ENCODE peak calls at places on chromosomes 7 and 10, in seven cellular contexts. E is H9, Q is IMR-90, K is H1, T is neuronal stem cell, U is mesenchymal stem cell, H is trophoblast cell. N is an unnamed sample.

GRCh38 chr10:63262674-63263073 is 129.5 kb downstream of the NRBF2 start:
- DNase-seq in E (no peak), K (no peak), H (no peak), Q (no peak), T (no peak), U (no peak), N (no peak)

GRCh38 chr10:82313401-82313800 is 438.4 kb downstream of the NRG3 start:
- DNase-seq in E (no peak), H (no peak), Q (no peak), T (no peak), K (no peak), U (no peak), N (no peak)

GRCh38 chr10:122254831-122255230 is 16.3 kb upstream of the BTBD16 start:
- DNase-seq in Q (no peak), E (no peak), U (no peak), H (no peak), K (no peak), T (no peak), N (no peak)

GRCh38 chr7:5420108-5420840 is 3.4 kb downstream of the TNRC18 start:
- DNase-seq in Q (no peak), H (peak), E (no peak), K (no peak), T (no peak), U (no peak), N (no peak)

GRCh38 chr10:17001297-17001744 is 128.3 kb downstream of the CUBN start:
- DNase-seq in E (no peak), H (no peak), T (no peak), K (no peak), U (peak), Q (no peak), N (no peak)

GRCh38 chr7:83267141-83267631 is 104.5 kb upstream of the PCLO start:
- DNase-seq in Q (no peak), U (peak), K (no peak), E (no peak), T (no peak), H (no peak), N (peak)

GRCh38 chr10:48456808-48457761 is 147.8 kb downstream of the ARHGAP22 start:
- DNase-seq in K (peak), U (no peak), H (no peak), Q (no peak), T (no peak), E (peak), N (no peak)

GRCh38 chr7:29146888-29147609 is 712 bp upstream of the CPVL start:
- DNase-seq in K (no peak), H (peak), E (peak), Q (no peak), T (no peak), U (peak), N (peak)

GRCh38 chr7:52842192-52842900 is 193.1 kb upstream of the POM121L12 start:
- DNase-seq in E (no peak), Q (no peak), U (no peak), T (no peak), H (no peak), K (no peak), N (no peak)

GRCh38 chr10:119655566-119656001 is 4.4 kb downstream of the BAG3 start:
- DNase-seq in Q (peak), H (peak), E (no peak), U (peak), K (no peak), T (no peak), N (no peak)

GRCh38 chr10:79347894-79348639 is 798 bp downstream of the PPIF start:
- DNase-seq in U (peak), K (peak), H (peak), T (no peak), Q (peak), E (peak), N (peak)

GRCh38 chr10:131645756-131646155 is 255.1 kb upstream of the PPP2R2D start:
- DNase-seq in K (peak), H (no peak), Q (no peak), T (no peak), E (no peak), U (no peak), N (no peak)

GRCh38 chr10:3754727-3755439 is 30.1 kb downstream of the KLF6 start:
- DNase-seq in Q (peak), E (peak), U (peak), K (no peak), T (no peak), H (peak), N (peak)

GRCh38 chr7:142876236-142876960 is 9.1 kb downstream of the TRPV6 start:
- DNase-seq in Q (no peak), H (no peak), E (no peak), K (no peak), U (no peak), T (no peak), N (no peak)

GRCh38 chr7:158432369-158433270 is 155.0 kb downstream of the PTPRN2 start:
- DNase-seq in T (no peak), E (no peak), U (peak), H (peak), K (no peak), Q (no peak), N (no peak)

GRCh38 chr7:155758348-155758747 is 53.9 kb downstream of the SHH start:
- DNase-seq in E (peak), K (no peak), H (no peak), T (no peak), Q (no peak), U (no peak), N (peak)

GRCh38 chr7:21041252-21041651 is 254.6 kb upstream of the SP8 start:
- DNase-seq in E (no peak), Q (no peak), K (no peak), T (no peak), U (no peak), H (no peak), N (no peak)

GRCh38 chr7:13797545-13797944 is 191.9 kb downstream of the ETV1 start:
- DNase-seq in K (no peak), T (no peak), Q (no peak), H (no peak), U (no peak), E (no peak), N (peak)

GRCh38 chr10:110460111-110460809 is 37.4 kb upstream of the DUSP5 start:
- DNase-seq in Q (peak), U (no peak), T (no peak), E (no peak), H (no peak), K (no peak), N (no peak)

GRCh38 chr7:106535234-106536026 is 125.5 kb downstream of the CCDC71L start:
- DNase-seq in T (no peak), K (no peak), H (no peak), E (no peak), U (no peak), Q (no peak), N (no peak)

GRCh38 chr7:590731-591551 is 71.3 kb upstream of the PDGFA start:
- DNase-seq in K (no peak), T (no peak), H (peak), Q (no peak), E (no peak), U (no peak), N (no peak)

GRCh38 chr10:78740976-78741375 is 327.8 kb upstream of the ZMIZ1 start:
- DNase-seq in E (no peak), K (no peak), Q (no peak), U (no peak), T (no peak), H (no peak), N (no peak)

GRCh38 chr7:112648781-112649180 is 141.4 kb downstream of the TMEM168 start:
- DNase-seq in T (no peak), E (no peak), Q (no peak), K (no peak), H (no peak), U (no peak), N (no peak)

GRCh38 chr7:64045301-64046040 is at the start of gene ZNF727:
- DNase-seq in K (no peak), H (no peak), U (no peak), T (no peak), E (no peak), Q (no peak), N (no peak)

DNA sequence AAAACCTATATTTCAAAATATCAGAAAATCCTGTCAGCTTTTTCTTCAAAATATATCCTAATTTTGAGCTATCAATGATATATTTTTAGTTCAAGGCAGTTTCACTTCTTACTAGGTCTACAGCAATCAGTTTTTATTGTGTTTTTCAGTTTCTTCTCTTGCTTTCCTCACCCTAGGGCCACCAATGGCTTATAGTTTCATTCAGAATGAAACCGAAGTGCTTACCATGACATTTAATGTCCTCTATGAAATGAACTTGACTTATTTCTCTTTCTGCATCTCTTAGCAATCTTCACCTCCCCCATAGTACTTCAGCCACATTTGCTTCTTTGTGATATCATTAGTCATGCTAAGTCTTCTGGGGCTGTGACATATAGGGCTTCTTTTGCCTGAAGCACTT is 100.3 kb downstream of the ARL5B start:
- DNase-seq in U (no peak), E (no peak), Q (no peak), H (no peak), K (no peak), T (no peak), N (no peak)
- H3K4me2 ChIP-seq in U (no peak), E (no peak), Q (no peak), H (no peak), K (no peak), T (no peak), N (no peak)

DNA sequence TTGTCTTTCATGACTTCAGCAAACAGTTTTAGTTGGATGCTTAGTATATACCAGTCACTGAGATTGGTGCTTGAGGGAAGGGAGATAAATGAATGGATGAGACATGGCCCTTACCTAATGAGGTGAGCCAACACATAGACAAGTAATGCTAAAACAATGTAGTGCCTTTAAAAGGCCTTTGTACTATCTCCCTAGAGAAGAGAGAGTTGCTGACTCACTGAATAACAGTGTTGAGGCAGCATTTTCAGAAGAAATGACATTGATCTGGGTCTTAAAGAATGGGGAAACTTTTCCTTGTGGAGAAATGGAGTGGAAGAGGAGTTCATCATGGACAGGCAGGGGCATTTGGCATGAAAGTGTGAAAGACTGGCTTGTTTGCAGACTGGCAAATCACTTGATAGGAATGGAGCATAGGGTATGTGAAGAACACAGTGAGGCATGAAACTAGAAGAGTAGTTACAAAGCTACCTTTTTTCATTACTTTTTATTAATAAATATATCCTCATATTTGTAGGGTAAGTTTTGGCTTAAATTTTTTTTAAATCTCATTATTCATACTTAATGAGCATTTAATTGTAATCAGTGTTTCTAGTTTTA is 91.2 kb downstream of the KAT6B start:
- DNase-seq in T (no peak), E (no peak), H (peak), K (no peak), U (peak), Q (peak), N (peak)
- H4K8ac ChIP-seq in T (no peak), E (no peak), H (no peak), K (no peak), U (no peak), Q (peak), N (no peak)

DNA sequence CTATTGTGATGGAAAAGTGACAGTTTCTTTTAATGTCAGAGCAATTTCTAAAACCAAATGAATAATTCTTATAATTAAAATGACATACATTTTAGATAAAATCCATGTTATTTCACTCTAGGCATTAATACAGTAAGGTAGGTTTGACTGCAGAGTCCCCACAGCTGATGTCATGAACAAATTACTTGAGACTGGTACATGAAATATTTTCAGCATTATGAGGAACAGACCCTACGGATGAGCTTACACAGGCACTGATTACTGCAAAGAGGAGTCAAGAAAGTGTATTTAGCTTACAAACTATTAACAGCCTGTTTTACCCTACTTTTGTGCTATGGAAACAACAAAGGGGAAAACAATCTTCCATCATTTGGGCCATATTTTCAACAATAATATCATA is 8.9 kb downstream of the COL1A2 start:
- DNase-seq in K (no peak), U (no peak), H (no peak), T (no peak), Q (no peak), E (no peak), N (no peak)
- H3K4me2 ChIP-seq in K (no peak), U (no peak), H (no peak), T (no peak), Q (peak), E (no peak), N (no peak)

DNA sequence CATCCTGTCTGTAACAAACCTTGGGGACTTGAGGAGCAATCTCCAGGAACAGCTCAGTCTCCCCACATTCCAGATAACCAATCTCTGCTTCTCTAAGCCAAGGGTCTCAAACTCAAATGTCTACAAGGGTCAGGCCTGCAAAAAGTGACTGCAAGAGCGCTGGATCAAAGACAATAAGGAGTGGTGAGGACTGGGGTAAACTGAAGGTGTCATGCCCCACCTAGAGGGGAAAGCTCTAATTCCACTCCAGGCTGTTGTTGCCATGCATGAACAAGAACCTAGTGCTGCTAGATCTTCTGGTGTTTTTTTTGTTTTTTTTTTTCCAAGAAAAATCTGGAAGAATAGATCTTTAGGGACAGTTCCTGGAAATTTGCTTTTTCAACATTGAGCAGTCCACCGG is 117.9 kb upstream of the MACROH2A2 start:
- DNase-seq in Q (no peak), H (no peak), U (no peak), E (no peak), T (no peak), K (no peak), N (no peak)
- H4K8ac ChIP-seq in Q (no peak), H (no peak), U (no peak), E (no peak), T (no peak), K (no peak), N (no peak)

GRCh38 chr10:62249974-62250373 is 18.7 kb downstream of the RTKN2 start:
- DNase-seq in Q (no peak), E (no peak), T (no peak), H (no peak), U (no peak), K (no peak), N (peak)
- H3K4me2 ChIP-seq in Q (no peak), E (no peak), T (no peak), H (no peak), U (no peak), K (no peak), N (no peak)

DNA sequence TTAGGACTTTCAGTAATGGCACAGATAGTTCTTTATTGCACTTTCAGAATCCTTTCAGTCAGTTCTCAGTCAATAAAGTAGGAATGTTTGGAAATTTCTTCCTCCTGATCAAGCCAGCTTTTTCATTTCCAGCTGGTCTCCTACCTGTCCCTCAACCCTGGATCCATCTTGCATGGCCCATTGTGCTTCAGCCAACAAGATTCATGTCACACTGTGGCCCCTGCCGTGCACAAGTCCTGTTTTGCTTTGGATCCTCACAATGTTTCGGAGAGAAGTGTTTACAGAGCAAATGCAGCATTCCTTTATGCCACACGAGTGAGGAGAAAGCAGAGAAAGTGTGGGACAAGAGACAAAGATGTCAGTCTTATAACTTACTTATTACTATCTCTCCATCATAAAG is 1694.7 kb upstream of the LRRTM3 start:
- DNase-seq in H (no peak), U (no peak), K (no peak), E (peak), Q (no peak), T (no peak), N (peak)
- H4K8ac ChIP-seq in H (no peak), U (no peak), K (no peak), E (no peak), Q (no peak), T (no peak), N (no peak)

DNA sequence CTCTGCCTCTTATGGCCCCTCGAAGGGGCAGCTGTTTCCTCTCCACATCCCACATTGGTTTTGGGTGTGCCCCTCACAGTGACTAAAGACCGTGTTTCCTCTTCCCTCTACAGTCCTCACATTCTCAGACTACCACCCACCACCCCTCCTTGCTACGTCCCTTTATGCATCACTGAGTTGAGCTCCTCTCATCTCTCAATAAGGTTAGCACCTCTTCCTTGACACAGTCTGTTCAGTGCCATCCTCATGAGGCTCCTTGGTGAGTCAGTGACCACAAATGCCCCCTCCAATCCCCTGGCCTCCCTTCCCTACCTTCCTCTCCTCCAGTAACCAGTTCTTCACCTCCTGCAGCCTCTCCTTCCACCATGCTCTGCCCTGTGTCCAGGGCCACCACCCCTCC is 239.1 kb upstream of the MYO3A start:
- DNase-seq in K (no peak), E (no peak), U (no peak), Q (no peak), H (no peak), T (no peak), N (no peak)
- H3K4me2 ChIP-seq in K (no peak), E (no peak), U (no peak), Q (no peak), H (no peak), T (no peak), N (no peak)

N was measured in mesendoderm.